ENCODE peak calls at places on chromosomes 11 and 22, in six cellular contexts. C is left ventricle myocardium inferior, G is body of pancreas, V is neuronal stem cell, A is MG63, T is IMR-90. M is an unnamed sample. For H3K36me3, the result is how much of the 10 kb centered on the place peaks cover.

GRCh38 chr11:14974021-14974698 is 2.0 kb upstream of the CALCA start:
- DNase-seq in C (no peak), G (peak), V (peak), A (no peak), T (no peak), M (no peak)

GRCh38 chr11:1479678-1480118 is 6.9 kb downstream of the MOB2 start:
- DNase-seq in C (peak), G (no peak), V (no peak), A (no peak), T (no peak), M (peak)

GRCh38 chr22:27065259-27065658 is 407.9 kb downstream of the MIAT start:
- DNase-seq in C (no peak), G (no peak), V (no peak), A (no peak), T (no peak), M (no peak)

GRCh38 chr11:128625766-128626165 is 38.4 kb upstream of the ETS1 start:
- DNase-seq in C (no peak), G (no peak), V (no peak), A (no peak), T (no peak), M (no peak)

GRCh38 chr11:120040136-120040840 is 97.6 kb downstream of the TRIM29 start:
- DNase-seq in C (no peak), G (no peak), V (no peak), A (no peak), T (no peak), M (no peak)

GRCh38 chr11:27209562-27210005 is 153.4 kb downstream of the CCDC34 start:
- DNase-seq in C (peak), G (no peak), V (no peak), A (peak), T (peak), M (no peak)

GRCh38 chr11:126603486-126603885 is 248.0 kb downstream of the ST3GAL4 start:
- DNase-seq in C (no peak), G (no peak), V (no peak), A (no peak), T (no peak), M (no peak)

GRCh38 chr11:38014405-38014804 is 1416.4 kb upstream of the RAG2 start:
- DNase-seq in C (no peak), G (no peak), V (no peak), A (peak), T (peak), M (no peak)

GRCh38 chr22:48755332-48755949 is 1072.2 kb downstream of the BRD1 start:
- DNase-seq in C (no peak), G (no peak), V (no peak), A (no peak), T (no peak), M (no peak)

GRCh38 chr11:16776716-16777115 is 38.3 kb downstream of the C11orf58 start:
- DNase-seq in C (no peak), G (no peak), V (no peak), A (no peak), T (peak), M (no peak)

GRCh38 chr22:44998296-44998695 is 11.5 kb downstream of the PHF21B start:
- DNase-seq in C (no peak), G (no peak), V (no peak), A (no peak), T (no peak), M (no peak)
- H3K36me3 ChIP-seq in C (under half), G (under half), V (half or more), A (under half), T (under half), M (under half)

GRCh38 chr11:94961255-94961654 is 12.1 kb downstream of the CWC15 start:
- DNase-seq in C (no peak), G (no peak), V (no peak), A (no peak), T (no peak), M (no peak)
- H3K36me3 ChIP-seq in C (half or more), G (under half), V (half or more), A (half or more), T (under half), M (under half)

DNA sequence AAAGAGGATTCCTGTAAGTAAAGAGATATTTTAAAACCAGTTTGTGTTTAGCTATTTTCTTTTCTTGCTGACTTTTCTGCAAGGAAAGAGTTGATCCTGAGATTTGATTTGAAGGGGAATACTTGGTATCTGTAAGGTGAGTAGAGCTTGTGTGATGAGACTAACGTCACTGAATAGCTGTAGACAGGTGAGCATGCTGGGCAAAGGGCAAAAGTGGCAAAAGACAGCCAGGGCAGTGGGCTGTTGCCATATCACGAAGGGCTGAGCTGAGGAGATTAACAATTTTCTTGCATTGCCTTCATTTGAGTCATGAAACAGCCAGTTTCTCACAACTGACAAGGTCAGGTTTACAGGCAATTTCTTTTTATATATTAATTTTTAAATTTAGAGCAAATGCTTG is 21.1 kb downstream of the CRKL start:
- DNase-seq in C (no peak), G (no peak), V (no peak), A (no peak), T (no peak), M (no peak)
- H3K36me3 ChIP-seq in C (under half), G (under half), V (half or more), A (half or more), T (under half), M (under half)

GRCh38 chr11:65860278-65861164 is at the start of gene MUS81:
- DNase-seq in C (peak), G (peak), V (peak), A (peak), T (peak), M (peak)
- H3K36me3 ChIP-seq in C (half or more), G (under half), V (half or more), A (half or more), T (half or more), M (under half)

M was measured in gastrocnemius medialis.